ENCODE peak calls at places on chromosomes 4 and X, in ten cellular contexts. F is A172, Z is NB4, O is kidney tubule cell, J is pons, V is RPMI7951, E is H54, D is HTR-8/SVneo, M is astrocyte, W is A673. Y is an unnamed sample.

GRCh38 chr4:10589808-10590207 is 94.8 kb downstream of the CLNK start:
- DNase-seq in F (no peak), Z (no peak), O (no peak), J (no peak), V (no peak), E (no peak), D (no peak), M (no peak), W (peak), Y (no peak)

GRCh38 chrX:44130189-44130588 is 157.0 kb upstream of the NDP start:
- DNase-seq in F (no peak), Z (no peak), O (no peak), J (no peak), V (no peak), E (no peak), D (no peak), M (no peak), W (no peak), Y (no peak)

GRCh38 chr4:159682996-159683395 is 580.1 kb downstream of the RAPGEF2 start:
- DNase-seq in F (no peak), Z (no peak), O (no peak), J (no peak), V (no peak), E (no peak), D (no peak), M (peak), W (no peak), Y (no peak)

GRCh38 chr4:109864134-109864533 is 16.2 kb downstream of the LRIT3 start:
- DNase-seq in F (no peak), Z (no peak), O (no peak), J (no peak), V (no peak), E (no peak), D (no peak), M (no peak), W (no peak), Y (no peak)

GRCh38 chrX:131626681-131627296 is 82.9 kb downstream of the OR13H1 start:
- DNase-seq in F (peak), Z (no peak), O (no peak), J (peak), V (peak), E (no peak), D (no peak), M (no peak), W (peak), Y (no peak)

GRCh38 chr4:143514432-143514831 is 930 bp downstream of the SMARCA5 start:
- DNase-seq in F (peak), Z (peak), O (peak), J (peak), V (peak), E (no peak), D (peak), M (peak), W (peak), Y (peak)

GRCh38 chr4:173507471-173508385 is 22.3 kb downstream of the HAND2 start:
- DNase-seq in F (no peak), Z (no peak), O (no peak), J (no peak), V (no peak), E (no peak), D (no peak), M (no peak), W (no peak), Y (no peak)

GRCh38 chr4:9964884-9965283 is 56.4 kb downstream of the SLC2A9 start:
- DNase-seq in F (no peak), Z (no peak), O (no peak), J (no peak), V (no peak), E (no peak), D (no peak), M (no peak), W (no peak), Y (no peak)

GRCh38 chr4:145278341-145279121 is 98.1 kb upstream of the OTUD4 start:
- DNase-seq in F (no peak), Z (no peak), O (peak), J (no peak), V (peak), E (no peak), D (no peak), M (peak), W (no peak), Y (no peak)

GRCh38 chr4:153916273-153916755 is 127.4 kb upstream of the SFRP2 start:
- DNase-seq in F (no peak), Z (no peak), O (no peak), J (no peak), V (peak), E (no peak), D (no peak), M (no peak), W (no peak), Y (no peak)

GRCh38 chr4:187017156-187017555 is 293.5 kb upstream of the FAT1 start:
- DNase-seq in F (no peak), Z (no peak), O (no peak), J (no peak), V (no peak), E (no peak), D (no peak), M (no peak), W (no peak), Y (no peak)

GRCh38 chr4:169902658-169903345 is 123.4 kb downstream of the MFAP3L start:
- DNase-seq in F (no peak), Z (no peak), O (no peak), J (peak), V (no peak), E (no peak), D (no peak), M (no peak), W (no peak), Y (no peak)

GRCh38 chrX:153649915-153650782 is 3.1 kb downstream of the DUSP9 start:
- DNase-seq in F (no peak), Z (no peak), O (no peak), J (no peak), V (no peak), E (no peak), D (no peak), M (no peak), W (no peak), Y (peak)

GRCh38 chr4:140654516-140654855 is 85.7 kb upstream of the UCP1 start:
- DNase-seq in F (no peak), Z (no peak), O (no peak), J (no peak), V (peak), E (no peak), D (no peak), M (peak), W (no peak), Y (no peak)

GRCh38 chrX:74536142-74537010 is 78.0 kb downstream of the RLIM start:
- DNase-seq in F (no peak), Z (peak), O (peak), J (peak), V (peak), E (peak), D (peak), M (peak), W (peak), Y (peak)

GRCh38 chr4:147029296-147029695 is 83.6 kb upstream of the TTC29 start:
- DNase-seq in F (no peak), Z (no peak), O (no peak), J (no peak), V (no peak), E (no peak), D (no peak), M (no peak), W (no peak), Y (no peak)

GRCh38 chrX:149453911-149454820 is 50.9 kb downstream of the IDS start:
- DNase-seq in F (no peak), Z (no peak), O (no peak), J (no peak), V (peak), E (no peak), D (no peak), M (no peak), W (no peak), Y (no peak)

GRCh38 chrX:154356596-154356995 is 17.8 kb downstream of the FLNA start:
- DNase-seq in F (no peak), Z (no peak), O (no peak), J (no peak), V (no peak), E (no peak), D (no peak), M (no peak), W (no peak), Y (no peak)

GRCh38 chrX:3728454-3728853 is 15.0 kb upstream of the PRKX start:
- DNase-seq in F (peak), Z (no peak), O (peak), J (no peak), V (no peak), E (no peak), D (no peak), M (peak), W (no peak), Y (no peak)

GRCh38 chr4:70706516-70706915 is 15.2 kb upstream of the RUFY3 start:
- DNase-seq in F (no peak), Z (peak), O (peak), J (no peak), V (no peak), E (no peak), D (no peak), M (peak), W (no peak), Y (no peak)

GRCh38 chr4:150906987-150907633 is 108.0 kb downstream of the LRBA start:
- DNase-seq in F (no peak), Z (no peak), O (no peak), J (peak), V (no peak), E (no peak), D (peak), M (no peak), W (peak), Y (no peak)

GRCh38 chr4:21512351-21512750 is 436.2 kb downstream of the KCNIP4 start:
- DNase-seq in F (peak), Z (peak), O (peak), J (peak), V (peak), E (no peak), D (peak), M (peak), W (peak), Y (peak)

GRCh38 chr4:113476800-113477199 is 284.7 kb downstream of the CAMK2D start:
- DNase-seq in F (peak), Z (no peak), O (peak), J (no peak), V (peak), E (no peak), D (no peak), M (no peak), W (no peak), Y (no peak)

GRCh38 chr4:15811703-15812325 is 33.7 kb downstream of the CD38 start:
- DNase-seq in F (no peak), Z (peak), O (no peak), J (no peak), V (no peak), E (no peak), D (no peak), M (no peak), W (peak), Y (no peak)

GRCh38 chr4:184028571-184028996 is 123.5 kb downstream of the STOX2 start:
- DNase-seq in F (no peak), Z (peak), O (no peak), J (no peak), V (no peak), E (no peak), D (peak), M (no peak), W (no peak), Y (no peak)

GRCh38 chrX:47180346-47180745 is 13.3 kb upstream of the UBA1 start:
- DNase-seq in F (no peak), Z (no peak), O (no peak), J (no peak), V (no peak), E (no peak), D (no peak), M (no peak), W (no peak), Y (no peak)

Y was measured in body of pancreas.